ENCODE peak calls at places on chromosome 1, in nine cellular contexts. J, Z, B, H, X, V, O, K and W are unnamed samples.

GRCh38 chr1:236489710-236490377 is 33.9 kb upstream of the LGALS8 start:
- DNase-seq in J (no peak), Z (peak), B (peak), H (peak), X (peak), V (peak), O (peak), K (peak), W (peak)

GRCh38 chr1:119364640-119365039 is 3.9 kb upstream of the HAO2 start:
- DNase-seq in J (no peak), Z (no peak), B (no peak), H (peak), X (no peak), V (peak), O (no peak), K (peak), W (no peak)

GRCh38 chr1:7680791-7681165 is 90.3 kb upstream of the VAMP3 start:
- DNase-seq in J (no peak), Z (no peak), B (no peak), H (no peak), X (peak), V (no peak), O (no peak), K (no peak), W (peak)

GRCh38 chr1:20248954-20249612 is 41.6 kb upstream of the VWA5B1 start:
- DNase-seq in J (peak), Z (peak), B (no peak), H (no peak), X (no peak), V (no peak), O (no peak), K (no peak), W (no peak)

GRCh38 chr1:31735571-31735970 is 28.6 kb downstream of the ADGRB2 start:
- DNase-seq in J (no peak), Z (no peak), B (no peak), H (no peak), X (no peak), V (no peak), O (no peak), K (no peak), W (no peak)

GRCh38 chr1:10068605-10069294 is 36.0 kb downstream of the UBE4B start:
- DNase-seq in J (no peak), Z (no peak), B (no peak), H (no peak), X (peak), V (peak), O (no peak), K (no peak), W (no peak)

GRCh38 chr1:236608930-236609726 is 4.8 kb upstream of the HEATR1 start:
- DNase-seq in J (no peak), Z (peak), B (peak), H (peak), X (peak), V (peak), O (peak), K (peak), W (peak)

GRCh38 chr1:20187103-20187812 is 940 bp upstream of the PLA2G2C start:
- DNase-seq in J (no peak), Z (no peak), B (no peak), H (no peak), X (no peak), V (no peak), O (no peak), K (no peak), W (peak)

GRCh38 chr1:48610628-48611542 is 138.9 kb upstream of the SPATA6 start:
- DNase-seq in J (no peak), Z (no peak), B (no peak), H (no peak), X (no peak), V (no peak), O (no peak), K (no peak), W (peak)

GRCh38 chr1:89198500-89199072 is at the start of gene GBP4:
- DNase-seq in J (peak), Z (peak), B (no peak), H (peak), X (no peak), V (peak), O (peak), K (peak), W (no peak)

GRCh38 chr1:151166506-151166956 is 587 bp downstream of the SCNM1 start:
- DNase-seq in J (no peak), Z (peak), B (no peak), H (peak), X (no peak), V (peak), O (peak), K (peak), W (no peak)